ENCODE peak calls at places on chromosomes 3 and 15, in eight cellular contexts. H is GM12878; G is spleen; D is body of pancreas; B is CD8-positive, alpha-beta T cell; F is SJSA1; X is aorta; Y is neuronal stem cell. K is an unnamed sample.
A peak's percentile ranks its signal among the peaks of the same experiment; 100 is the strongest.

GRCh38 chr3:64268926-64269325 is 43.7 kb upstream of the PRICKLE2 start:
- DNase-seq in H (no peak), G (no peak), D (no peak), B (no peak), F (no peak), X (no peak), Y (no peak), K (no peak)

GRCh38 chr3:85251766-85252165 is 293.0 kb downstream of the CADM2 start:
- DNase-seq in H (no peak), G (no peak), D (no peak), B (no peak), F (no peak), X (no peak), Y (no peak), K (no peak)

GRCh38 chr3:65732060-65732933 is 306.4 kb downstream of the MAGI1 start:
- DNase-seq in H (peak; percentile 3), G (no peak), D (no peak), B (no peak), F (no peak), X (no peak), Y (peak; percentile 72), K (peak; percentile 14)

GRCh38 chr3:4504340-4505261 is 11.5 kb downstream of the ITPR1 start:
- DNase-seq in H (no peak), G (no peak), D (peak; percentile 29), B (peak; percentile 56), F (no peak), X (no peak), Y (no peak), K (peak; percentile 4)

GRCh38 chr3:12759693-12760565 is 870 bp upstream of the TMEM40 start:
- DNase-seq in H (no peak), G (no peak), D (no peak), B (no peak), F (no peak), X (no peak), Y (no peak), K (no peak)

GRCh38 chr3:132788299-132788698 is 66.1 kb upstream of the NPHP3 start:
- DNase-seq in H (no peak), G (no peak), D (no peak), B (no peak), F (no peak), X (no peak), Y (no peak), K (peak; percentile 39)

GRCh38 chr3:67090472-67090871 is 92.4 kb downstream of the KBTBD8 start:
- DNase-seq in H (no peak), G (no peak), D (no peak), B (no peak), F (no peak), X (no peak), Y (no peak), K (no peak)

GRCh38 chr3:192620300-192620699 is 107.0 kb downstream of the FGF12 start:
- DNase-seq in H (no peak), G (no peak), D (no peak), B (no peak), F (no peak), X (no peak), Y (no peak), K (no peak)

GRCh38 chr15:31091531-31091930 is 10.0 kb downstream of the TRPM1 start:
- DNase-seq in H (no peak), G (no peak), D (no peak), B (no peak), F (peak; percentile 78), X (no peak), Y (no peak), K (no peak)

GRCh38 chr3:10395671-10396070 is 74.8 kb upstream of the SEC13 start:
- DNase-seq in H (no peak), G (peak; percentile 82), D (no peak), B (peak; percentile 55), F (no peak), X (no peak), Y (no peak), K (no peak)

GRCh38 chr15:72116680-72117447 is 1.1 kb downstream of the MYO9A start:
- DNase-seq in H (no peak), G (no peak), D (peak; percentile 38), B (peak; percentile 55), F (no peak), X (no peak), Y (no peak), K (peak; percentile 52)

GRCh38 chr3:104646196-104646595 is 720.5 kb upstream of the ALCAM start:
- DNase-seq in H (no peak), G (no peak), D (no peak), B (no peak), F (no peak), X (no peak), Y (no peak), K (no peak)

GRCh38 chr3:139695701-139696422 is 18.1 kb upstream of the NMNAT3 start:
- DNase-seq in H (no peak), G (no peak), D (no peak), B (no peak), F (no peak), X (no peak), Y (no peak), K (no peak)

GRCh38 chr15:56243774-56244236 is at the start of gene RFX7:
- DNase-seq in H (no peak), G (peak; percentile 94), D (peak; percentile 90), B (peak; percentile 79), F (peak; percentile 75), X (peak; percentile 91), Y (peak; percentile 78), K (peak; percentile 85)

GRCh38 chr3:39220551-39221530 is 28.4 kb upstream of the XIRP1 start:
- DNase-seq in H (peak; percentile 40), G (no peak), D (no peak), B (no peak), F (no peak), X (no peak), Y (no peak), K (no peak)

GRCh38 chr3:105822171-105823123 is 46.4 kb downstream of the CBLB start:
- DNase-seq in H (no peak), G (no peak), D (no peak), B (no peak), F (no peak), X (no peak), Y (no peak), K (no peak)

GRCh38 chr3:107662109-107662477 is 139.3 kb downstream of the BBX start:
- DNase-seq in H (no peak), G (no peak), D (no peak), B (no peak), F (peak; percentile 51), X (no peak), Y (no peak), K (no peak)

GRCh38 chr15:68190048-68190447 is 15.1 kb downstream of the CALML4 start:
- DNase-seq in H (no peak), G (no peak), D (no peak), B (no peak), F (no peak), X (no peak), Y (no peak), K (no peak)
- H3K4me1 ChIP-seq in H (peaks cover 17% of the 10 kb centered on the region), G (no peaks in the 10 kb centered on the region), D (peaks cover 30% of the 10 kb centered on the region), B (no peaks in the 10 kb centered on the region), F (peaks cover 55% of the 10 kb centered on the region), X (peaks cover 4% of the 10 kb centered on the region), Y (no peaks in the 10 kb centered on the region), K (no peaks in the 10 kb centered on the region)

DNA sequence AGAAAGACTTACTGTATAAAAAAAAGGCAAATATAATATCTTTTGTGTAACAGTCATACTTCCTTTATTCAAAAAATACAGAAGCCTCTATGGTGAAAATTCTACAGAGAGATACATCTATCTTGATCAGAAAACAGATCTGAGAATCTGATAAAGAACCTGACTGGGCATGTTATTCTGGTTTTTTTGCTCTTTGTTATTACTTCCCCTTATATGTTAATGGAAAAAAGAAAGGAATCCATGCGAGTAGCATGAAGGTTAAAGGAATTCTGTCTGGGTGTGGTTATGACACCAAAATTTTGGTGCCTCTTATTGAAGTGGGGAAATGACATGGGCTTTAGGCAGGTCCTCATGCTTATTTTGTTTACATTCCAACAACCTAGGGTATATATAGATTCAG is 81.7 kb downstream of the BCHE start:
- DNase-seq in H (no peak), G (no peak), D (no peak), B (no peak), F (no peak), X (no peak), Y (no peak), K (no peak)
- H3K4me1 ChIP-seq in H (no peaks in the 10 kb centered on the region), G (no peaks in the 10 kb centered on the region), D (no peaks in the 10 kb centered on the region), B (no peaks in the 10 kb centered on the region), F (no peaks in the 10 kb centered on the region), X (no peaks in the 10 kb centered on the region), Y (no peaks in the 10 kb centered on the region), K (peaks cover 18% of the 10 kb centered on the region)

DNA sequence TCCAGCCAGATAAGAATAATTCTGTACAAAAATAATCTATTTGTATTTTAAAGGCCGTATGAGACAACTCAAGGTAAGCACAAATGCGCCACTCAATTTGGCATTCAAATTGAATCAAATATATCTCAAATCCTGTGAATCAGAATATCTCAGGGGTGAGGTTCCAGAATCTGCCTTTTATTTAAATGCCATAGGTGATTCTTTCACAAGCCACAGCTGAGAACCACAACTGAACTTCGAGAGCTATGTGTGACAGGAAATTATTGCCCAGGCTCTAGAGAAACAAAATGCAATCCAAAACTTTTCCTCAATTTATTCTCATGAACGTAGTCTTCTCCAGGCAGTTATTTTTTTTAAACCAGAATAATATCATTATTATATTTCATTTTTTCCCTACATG is 11.9 kb downstream of the ATP8B4 start:
- DNase-seq in H (no peak), G (no peak), D (no peak), B (no peak), F (no peak), X (no peak), Y (no peak), K (no peak)
- H3K4me1 ChIP-seq in H (peaks cover 21% of the 10 kb centered on the region), G (no peaks in the 10 kb centered on the region), D (no peaks in the 10 kb centered on the region), B (peaks cover 15% of the 10 kb centered on the region), F (no peaks in the 10 kb centered on the region), X (no peaks in the 10 kb centered on the region), Y (no peaks in the 10 kb centered on the region), K (no peaks in the 10 kb centered on the region)

GRCh38 chr3:61725851-61726333 is 164.5 kb downstream of the PTPRG start:
- DNase-seq in H (no peak), G (no peak), D (no peak), B (no peak), F (no peak), X (no peak), Y (no peak), K (peak; percentile 2)

GRCh38 chr3:61730058-61730457 is 168.7 kb downstream of the PTPRG start:
- DNase-seq in H (no peak), G (no peak), D (no peak), B (no peak), F (no peak), X (no peak), Y (no peak), K (peak; percentile 23)

GRCh38 chr3:61730577-61731231 is 169.3 kb downstream of the PTPRG start:
- DNase-seq in H (no peak), G (no peak), D (no peak), B (no peak), F (no peak), X (no peak), Y (no peak), K (no peak)

GRCh38 chr3:61727435-61727834 is 166.1 kb downstream of the PTPRG start:
- DNase-seq in H (no peak), G (no peak), D (no peak), B (no peak), F (no peak), X (no peak), Y (no peak), K (no peak)

DNA sequence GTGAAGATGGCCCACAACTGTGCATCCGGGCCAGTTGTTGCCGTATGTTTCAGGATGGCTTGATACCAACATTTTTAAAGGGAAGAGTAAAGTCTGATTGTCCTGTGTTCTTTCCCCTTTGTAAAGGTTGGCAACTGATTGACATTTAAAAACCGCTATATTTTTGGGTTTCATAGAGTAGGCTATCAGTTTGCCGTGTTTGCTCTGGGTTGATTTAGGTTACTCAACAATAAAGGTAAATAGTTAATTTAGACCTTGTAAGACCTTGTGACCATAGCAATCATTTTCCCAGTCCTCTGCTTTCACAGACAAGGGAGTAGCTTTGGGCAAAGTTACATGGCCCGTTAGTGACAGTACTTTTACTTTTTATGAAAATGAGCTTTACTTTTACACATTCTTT is 167.9 kb downstream of the PTPRG start:
- DNase-seq in H (no peak), G (no peak), D (no peak), B (no peak), F (no peak), X (no peak), Y (no peak), K (no peak)
- H3K4me1 ChIP-seq in H (no peaks in the 10 kb centered on the region), G (no peaks in the 10 kb centered on the region), D (peaks cover 40% of the 10 kb centered on the region), B (no peaks in the 10 kb centered on the region), F (no peaks in the 10 kb centered on the region), X (peaks cover 2% of the 10 kb centered on the region), Y (peaks cover 8% of the 10 kb centered on the region), K (peaks cover 30% of the 10 kb centered on the region)